ENCODE peak calls at places on chromosomes 3 and 15, in nine cellular contexts. V is stimulated activated CD8-positive, alpha-beta memory T cell treated with anti-CD3 and anti-CD28 coated beads, Interleukin-4, amount 100 ng/mL, for 24 hours; Z is NCI-H524; S is neuronal stem cell; A is body of pancreas; U is activated CD4-positive, alpha-beta T cell treated with anti-CD3 and anti-CD28 coated beads, Interleukin-2, amount 10 ng/mL, durations not matched to agents 24 days and 14 days; C is B cell; O is brain microvascular endothelial cell; J is kidney tubule cell. Y is an unnamed sample.

GRCh38 chr3:46853441-46854410 is 9.5 kb downstream of the MYL3 start:
- DNase-seq in V (no peak), Z (no peak), S (no peak), A (peak; percentile 1), U (no peak), C (no peak), O (no peak), J (no peak), Y (no peak)

GRCh38 chr3:187750513-187751123 is 5.3 kb upstream of the BCL6 start:
- DNase-seq in V (no peak), Z (peak; percentile 50), S (peak; percentile 54), A (peak; percentile 28), U (no peak), C (no peak), O (no peak), J (peak; percentile 37), Y (no peak)

GRCh38 chr15:43071451-43071850 is 34.4 kb downstream of the UBR1 start:
- DNase-seq in V (no peak), Z (no peak), S (no peak), A (no peak), U (no peak), C (no peak), O (no peak), J (no peak), Y (no peak)

GRCh38 chr15:90597477-90598052 is 67.8 kb downstream of the CRTC3 start:
- DNase-seq in V (no peak), Z (no peak), S (no peak), A (no peak), U (no peak), C (no peak), O (no peak), J (no peak), Y (no peak)

GRCh38 chr15:70149667-70150404 is 52.1 kb upstream of the TLE3 start:
- DNase-seq in V (no peak), Z (no peak), S (no peak), A (no peak), U (no peak), C (no peak), O (peak; percentile 73), J (peak; percentile 46), Y (no peak)

GRCh38 chr15:58873267-58873666 is 60.2 kb downstream of the SLTM start:
- DNase-seq in V (no peak), Z (no peak), S (no peak), A (no peak), U (peak; percentile 49), C (no peak), O (peak; percentile 22), J (peak; percentile 33), Y (no peak)

GRCh38 chr15:34795267-34796081 is at the start of gene ACTC1:
- DNase-seq in V (no peak), Z (peak; percentile 81), S (peak; percentile 46), A (peak; percentile 40), U (no peak), C (no peak), O (peak; percentile 39), J (peak; percentile 45), Y (no peak)

GRCh38 chr3:76352848-76353130 is 567.4 kb upstream of the ZNF717 start:
- DNase-seq in V (no peak), Z (no peak), S (no peak), A (no peak), U (no peak), C (no peak), O (no peak), J (no peak), Y (no peak)